ENCODE peak calls at places on chromosome 20, in eight cellular contexts. N is activated CD8-positive, alpha-beta memory T cell treated with anti-CD3 and anti-CD28 coated beads for 48 hours; A is NT2/D1; T is stomach; C is HEK293T; K is hepatic stellate cell; M is left ventricle myocardium inferior; W is A549. E is an unnamed sample.

GRCh38 chr20:9121211-9121610 is 52.3 kb downstream of the PLCB4 start:
- DNase-seq in A (no peak), M (no peak), N (no peak), C (no peak), W (no peak), T (no peak), K (no peak), E (no peak)

GRCh38 chr20:37670426-37670825 is 23.4 kb upstream of the CTNNBL1 start:
- DNase-seq in T (no peak), W (no peak), C (no peak), A (no peak), K (no peak), N (no peak), M (no peak), E (no peak)

GRCh38 chr20:43983359-43983758 is 68.7 kb downstream of the TOX2 start:
- DNase-seq in N (no peak), W (no peak), C (peak), K (no peak), T (no peak), M (no peak), A (no peak), E (no peak)

GRCh38 chr20:53608456-53609413 is 15.1 kb upstream of the ZNF217 start:
- DNase-seq in A (no peak), T (peak), W (no peak), N (no peak), C (no peak), K (no peak), M (peak), E (no peak)

GRCh38 chr20:24106801-24107158 is 118.2 kb upstream of the GGTLC1 start:
- DNase-seq in A (no peak), N (no peak), C (no peak), T (no peak), M (no peak), W (no peak), K (no peak), E (no peak)

GRCh38 chr20:35575958-35576357 is 34.1 kb downstream of the ERGIC3 start:
- DNase-seq in M (no peak), N (no peak), C (no peak), W (no peak), T (peak), K (no peak), A (no peak), E (no peak)

GRCh38 chr20:36823126-36823525 is 49.6 kb upstream of the DSN1 start:
- DNase-seq in C (no peak), A (no peak), T (peak), N (no peak), W (no peak), K (no peak), M (no peak), E (no peak)

GRCh38 chr20:25299801-25300200 is 51.9 kb downstream of the PYGB start:
- DNase-seq in T (no peak), K (peak), C (no peak), N (no peak), M (no peak), W (no peak), A (no peak), E (no peak)

GRCh38 chr20:62741701-62742491 is 33.3 kb downstream of the NTSR1 start:
- DNase-seq in W (no peak), K (no peak), C (no peak), M (peak), A (no peak), T (no peak), N (no peak), E (no peak)

GRCh38 chr20:59696476-59696875 is 92.1 kb downstream of the PHACTR3 start:
- DNase-seq in N (no peak), W (no peak), T (no peak), C (no peak), K (no peak), A (no peak), M (no peak), E (no peak)

GRCh38 chr20:35617397-35618031 is 1.9 kb downstream of the SPAG4 start:
- DNase-seq in N (no peak), T (peak), K (peak), W (peak), M (peak), A (peak), C (peak), E (peak)

GRCh38 chr20:6277661-6278060 is 154.8 kb upstream of the FERMT1 start:
- DNase-seq in M (no peak), N (no peak), A (no peak), W (no peak), T (no peak), K (no peak), C (no peak), E (no peak)

GRCh38 chr20:2244523-2244922 is 51.3 kb upstream of the TGM3 start:
- DNase-seq in K (no peak), M (no peak), N (no peak), C (no peak), A (no peak), T (no peak), W (no peak), E (no peak)

GRCh38 chr20:21981607-21982344 is 276.3 kb downstream of the PAX1 start:
- DNase-seq in A (no peak), N (no peak), K (no peak), M (no peak), W (no peak), C (no peak), T (no peak), E (no peak)

GRCh38 chr20:44389871-44390270 is 34.4 kb downstream of the HNF4A start:
- DNase-seq in M (no peak), C (no peak), K (no peak), W (no peak), A (no peak), N (no peak), T (no peak), E (no peak)

GRCh38 chr20:37727247-37727956 is 33.6 kb downstream of the CTNNBL1 start:
- DNase-seq in M (no peak), N (no peak), A (peak), C (no peak), W (no peak), K (no peak), T (no peak), E (no peak)

GRCh38 chr20:32893263-32893877 is 34.6 kb downstream of the EFCAB8 start:
- DNase-seq in N (no peak), K (no peak), A (no peak), T (no peak), M (no peak), W (no peak), C (no peak), E (no peak)

GRCh38 chr20:51463998-51464397 is 78.5 kb downstream of the NFATC2 start:
- DNase-seq in C (no peak), T (no peak), M (no peak), A (no peak), K (no peak), W (no peak), N (no peak), E (no peak)

GRCh38 chr20:2305946-2306345 is 10.1 kb downstream of the TGM3 start:
- DNase-seq in N (no peak), K (no peak), W (no peak), C (no peak), A (no peak), M (no peak), T (no peak), E (no peak)

GRCh38 chr20:53708129-53708968 is 114.7 kb upstream of the ZNF217 start:
- DNase-seq in C (no peak), A (no peak), T (no peak), K (peak), W (no peak), N (no peak), M (no peak), E (no peak)

GRCh38 chr20:50366270-50367103 is 143.7 kb upstream of the PTPN1 start:
- DNase-seq in N (no peak), C (peak), W (no peak), M (no peak), A (no peak), T (peak), K (no peak), E (no peak)

GRCh38 chr20:62598761-62599194 is 43.5 kb upstream of the SLCO4A1 start:
- DNase-seq in T (peak), C (no peak), N (no peak), K (no peak), M (no peak), W (peak), A (no peak), E (no peak)

GRCh38 chr20:47854687-47855212 is 69.5 kb upstream of the SULF2 start:
- DNase-seq in N (no peak), W (peak), T (no peak), K (peak), C (peak), A (peak), M (no peak), E (no peak)

GRCh38 chr20:16399801-16400200 is 173.4 kb downstream of the KIF16B start:
- DNase-seq in N (no peak), T (no peak), W (no peak), A (no peak), M (no peak), C (no peak), K (no peak), E (no peak)

GRCh38 chr20:59733326-59733725 is 129.0 kb downstream of the PHACTR3 start:
- DNase-seq in C (no peak), N (no peak), K (no peak), T (no peak), A (no peak), W (no peak), M (no peak), E (no peak)

GRCh38 chr20:47356526-47357295 is at the start of gene ZMYND8:
- DNase-seq in A (peak), T (peak), W (peak), C (peak), K (peak), M (peak), N (peak), E (no peak)

GRCh38 chr20:51579137-51579536 is 36.6 kb upstream of the NFATC2 start:
- DNase-seq in N (no peak), A (no peak), C (no peak), M (no peak), T (no peak), K (peak), W (no peak), E (no peak)

GRCh38 chr20:46312075-46312944 is 4.0 kb upstream of the CDH22 start:
- DNase-seq in W (no peak), T (peak), A (peak), C (peak), M (no peak), N (no peak), K (no peak), E (no peak)

GRCh38 chr20:45179166-45179565 is 4.5 kb downstream of the PI3 start:
- DNase-seq in W (no peak), K (no peak), M (no peak), T (no peak), N (no peak), C (no peak), A (no peak), E (no peak)

GRCh38 chr20:57080796-57081195 is 185.6 kb downstream of the BMP7 start:
- DNase-seq in A (no peak), K (no peak), C (no peak), W (no peak), T (no peak), M (no peak), N (no peak), E (no peak)

GRCh38 chr20:63739129-63740069 is at the start of gene SLC2A4RG:
- DNase-seq in A (no peak), T (peak), W (peak), N (no peak), C (peak), M (peak), K (peak), E (peak)

GRCh38 chr20:34300809-34301586 is 2.2 kb downstream of the AHCY start:
- DNase-seq in C (no peak), W (no peak), A (no peak), N (no peak), M (peak), T (no peak), K (no peak), E (no peak)

GRCh38 chr20:39853664-39854063 is 835.4 kb downstream of the MAFB start:
- DNase-seq in C (no peak), N (no peak), K (peak), A (peak), M (no peak), T (no peak), W (no peak), E (no peak)

GRCh38 chr20:36149469-36149868 is 5.1 kb upstream of the EPB41L1 start:
- DNase-seq in K (no peak), C (no peak), T (peak), M (peak), W (no peak), N (no peak), A (no peak), E (no peak)

E was measured in frontal cortex.